ENCODE peak calls at places on chromosomes 11 and 22, in eight cellular contexts. One of them, this sample, is unnamed.

GRCh38 chr11:1706634-1707400 is 9.8 kb downstream of the KRTAP5-6 start:
- DNase-seq in Caco-2: no peak
- DNase-seq in activated naive CD4-positive, alpha-beta T cell treated with Interleukin-2 at 50 U/mL for 16 hours: no peak
- DNase-seq in Daoy: peak
- DNase-seq in AML-193: peak
- DNase-seq in stimulated activated CD8-positive, alpha-beta memory T cell treated with anti-CD3 and anti-CD28 coated beads, Interleukin-4, amount 100 ng/mL, for 1 hour: no peak
- DNase-seq in HFFc6: no peak
- DNase-seq in left lobe of liver: peak
- DNase-seq in this sample: no peak

GRCh38 chr11:65719887-65720236 is 736 bp downstream of the RNASEH2C start:
- DNase-seq in left lobe of liver: no peak
- DNase-seq in activated naive CD4-positive, alpha-beta T cell treated with Interleukin-2 at 50 U/mL for 16 hours: peak
- DNase-seq in Caco-2: peak
- DNase-seq in Daoy: peak
- DNase-seq in HFFc6: peak
- DNase-seq in stimulated activated CD8-positive, alpha-beta memory T cell treated with anti-CD3 and anti-CD28 coated beads, Interleukin-4, amount 100 ng/mL, for 1 hour: no peak
- DNase-seq in AML-193: peak
- DNase-seq in this sample: peak

GRCh38 chr22:37806409-37807338 is 1.1 kb upstream of the GCAT start:
- DNase-seq in Caco-2: no peak
- DNase-seq in HFFc6: peak
- DNase-seq in stimulated activated CD8-positive, alpha-beta memory T cell treated with anti-CD3 and anti-CD28 coated beads, Interleukin-4, amount 100 ng/mL, for 1 hour: no peak
- DNase-seq in Daoy: peak
- DNase-seq in AML-193: peak
- DNase-seq in activated naive CD4-positive, alpha-beta T cell treated with Interleukin-2 at 50 U/mL for 16 hours: no peak
- DNase-seq in left lobe of liver: no peak
- DNase-seq in this sample: no peak

GRCh38 chr11:2377511-2378443 is 667 bp downstream of the CD81 start:
- DNase-seq in AML-193: no peak
- DNase-seq in activated naive CD4-positive, alpha-beta T cell treated with Interleukin-2 at 50 U/mL for 16 hours: peak
- DNase-seq in left lobe of liver: peak
- DNase-seq in stimulated activated CD8-positive, alpha-beta memory T cell treated with anti-CD3 and anti-CD28 coated beads, Interleukin-4, amount 100 ng/mL, for 1 hour: no peak
- DNase-seq in Caco-2: peak
- DNase-seq in Daoy: peak
- DNase-seq in HFFc6: no peak
- DNase-seq in this sample: peak

GRCh38 chr11:59801981-59802638 is 8.5 kb downstream of the MRPL16 start:
- DNase-seq in left lobe of liver: no peak
- DNase-seq in activated naive CD4-positive, alpha-beta T cell treated with Interleukin-2 at 50 U/mL for 16 hours: no peak
- DNase-seq in Daoy: peak
- DNase-seq in HFFc6: no peak
- DNase-seq in AML-193: no peak
- DNase-seq in Caco-2: no peak
- DNase-seq in stimulated activated CD8-positive, alpha-beta memory T cell treated with anti-CD3 and anti-CD28 coated beads, Interleukin-4, amount 100 ng/mL, for 1 hour: no peak
- DNase-seq in this sample: peak

GRCh38 chr11:126862664-126863247 is 137.8 kb downstream of the KIRREL3 start:
- DNase-seq in HFFc6: no peak
- DNase-seq in activated naive CD4-positive, alpha-beta T cell treated with Interleukin-2 at 50 U/mL for 16 hours: no peak
- DNase-seq in left lobe of liver: no peak
- DNase-seq in stimulated activated CD8-positive, alpha-beta memory T cell treated with anti-CD3 and anti-CD28 coated beads, Interleukin-4, amount 100 ng/mL, for 1 hour: no peak
- DNase-seq in Caco-2: no peak
- DNase-seq in Daoy: peak
- DNase-seq in AML-193: no peak
- DNase-seq in this sample: no peak

GRCh38 chr11:70075836-70076235 is 2.3 kb upstream of the ANO1 start:
- DNase-seq in Daoy: no peak
- DNase-seq in AML-193: no peak
- DNase-seq in HFFc6: no peak
- DNase-seq in Caco-2: no peak
- DNase-seq in stimulated activated CD8-positive, alpha-beta memory T cell treated with anti-CD3 and anti-CD28 coated beads, Interleukin-4, amount 100 ng/mL, for 1 hour: no peak
- DNase-seq in left lobe of liver: peak
- DNase-seq in activated naive CD4-positive, alpha-beta T cell treated with Interleukin-2 at 50 U/mL for 16 hours: no peak
- DNase-seq in this sample: no peak

GRCh38 chr22:37932401-37932800 is 21.0 kb downstream of the C22orf23 start:
- DNase-seq in activated naive CD4-positive, alpha-beta T cell treated with Interleukin-2 at 50 U/mL for 16 hours: no peak
- DNase-seq in HFFc6: no peak
- DNase-seq in Caco-2: no peak
- DNase-seq in Daoy: no peak
- DNase-seq in left lobe of liver: no peak
- DNase-seq in AML-193: no peak
- DNase-seq in stimulated activated CD8-positive, alpha-beta memory T cell treated with anti-CD3 and anti-CD28 coated beads, Interleukin-4, amount 100 ng/mL, for 1 hour: no peak
- DNase-seq in this sample: no peak

GRCh38 chr11:113764522-113764921 is 9.0 kb downstream of the ZW10 start:
- DNase-seq in stimulated activated CD8-positive, alpha-beta memory T cell treated with anti-CD3 and anti-CD28 coated beads, Interleukin-4, amount 100 ng/mL, for 1 hour: no peak
- DNase-seq in left lobe of liver: no peak
- DNase-seq in Caco-2: no peak
- DNase-seq in activated naive CD4-positive, alpha-beta T cell treated with Interleukin-2 at 50 U/mL for 16 hours: no peak
- DNase-seq in AML-193: no peak
- DNase-seq in HFFc6: no peak
- DNase-seq in Daoy: no peak
- DNase-seq in this sample: no peak

GRCh38 chr11:46369458-46370152 is 11.9 kb upstream of the MDK start:
- DNase-seq in AML-193: peak
- DNase-seq in HFFc6: peak
- DNase-seq in stimulated activated CD8-positive, alpha-beta memory T cell treated with anti-CD3 and anti-CD28 coated beads, Interleukin-4, amount 100 ng/mL, for 1 hour: no peak
- DNase-seq in Daoy: peak
- DNase-seq in Caco-2: peak
- DNase-seq in activated naive CD4-positive, alpha-beta T cell treated with Interleukin-2 at 50 U/mL for 16 hours: peak
- DNase-seq in left lobe of liver: no peak
- DNase-seq in this sample: peak

GRCh38 chr11:15864021-15864805 is 492.1 kb downstream of the SOX6 start:
- DNase-seq in Daoy: no peak
- DNase-seq in HFFc6: no peak
- DNase-seq in stimulated activated CD8-positive, alpha-beta memory T cell treated with anti-CD3 and anti-CD28 coated beads, Interleukin-4, amount 100 ng/mL, for 1 hour: no peak
- DNase-seq in AML-193: no peak
- DNase-seq in activated naive CD4-positive, alpha-beta T cell treated with Interleukin-2 at 50 U/mL for 16 hours: no peak
- DNase-seq in Caco-2: no peak
- DNase-seq in left lobe of liver: no peak
- DNase-seq in this sample: no peak

GRCh38 chr11:44157019-44157418 is 61.5 kb downstream of the EXT2 start:
- DNase-seq in HFFc6: no peak
- DNase-seq in activated naive CD4-positive, alpha-beta T cell treated with Interleukin-2 at 50 U/mL for 16 hours: no peak
- DNase-seq in Caco-2: no peak
- DNase-seq in stimulated activated CD8-positive, alpha-beta memory T cell treated with anti-CD3 and anti-CD28 coated beads, Interleukin-4, amount 100 ng/mL, for 1 hour: no peak
- DNase-seq in Daoy: no peak
- DNase-seq in AML-193: no peak
- DNase-seq in left lobe of liver: no peak
- DNase-seq in this sample: no peak

GRCh38 chr11:76469141-76469540 is 24.3 kb downstream of the EMSY start:
- DNase-seq in stimulated activated CD8-positive, alpha-beta memory T cell treated with anti-CD3 and anti-CD28 coated beads, Interleukin-4, amount 100 ng/mL, for 1 hour: no peak
- DNase-seq in left lobe of liver: no peak
- DNase-seq in AML-193: no peak
- DNase-seq in HFFc6: no peak
- DNase-seq in activated naive CD4-positive, alpha-beta T cell treated with Interleukin-2 at 50 U/mL for 16 hours: no peak
- DNase-seq in Daoy: no peak
- DNase-seq in Caco-2: no peak
- DNase-seq in this sample: no peak

GRCh38 chr11:5992604-5993251 is 5.9 kb upstream of the OR52L1 start:
- DNase-seq in activated naive CD4-positive, alpha-beta T cell treated with Interleukin-2 at 50 U/mL for 16 hours: no peak
- DNase-seq in Daoy: no peak
- DNase-seq in stimulated activated CD8-positive, alpha-beta memory T cell treated with anti-CD3 and anti-CD28 coated beads, Interleukin-4, amount 100 ng/mL, for 1 hour: no peak
- DNase-seq in left lobe of liver: no peak
- DNase-seq in Caco-2: peak
- DNase-seq in HFFc6: no peak
- DNase-seq in AML-193: peak
- DNase-seq in this sample: peak

GRCh38 chr11:134402910-134403309 is 9.1 kb downstream of the B3GAT1 start:
- DNase-seq in left lobe of liver: no peak
- DNase-seq in AML-193: no peak
- DNase-seq in Caco-2: no peak
- DNase-seq in activated naive CD4-positive, alpha-beta T cell treated with Interleukin-2 at 50 U/mL for 16 hours: no peak
- DNase-seq in stimulated activated CD8-positive, alpha-beta memory T cell treated with anti-CD3 and anti-CD28 coated beads, Interleukin-4, amount 100 ng/mL, for 1 hour: no peak
- DNase-seq in HFFc6: no peak
- DNase-seq in Daoy: no peak
- DNase-seq in this sample: no peak

GRCh38 chr22:32820131-32820882 is 18.8 kb downstream of the TIMP3 start:
- DNase-seq in Daoy: no peak
- DNase-seq in left lobe of liver: no peak
- DNase-seq in activated naive CD4-positive, alpha-beta T cell treated with Interleukin-2 at 50 U/mL for 16 hours: no peak
- DNase-seq in AML-193: no peak
- DNase-seq in HFFc6: peak
- DNase-seq in Caco-2: no peak
- DNase-seq in stimulated activated CD8-positive, alpha-beta memory T cell treated with anti-CD3 and anti-CD28 coated beads, Interleukin-4, amount 100 ng/mL, for 1 hour: no peak
- DNase-seq in this sample: no peak

GRCh38 chr11:65551572-65552398 is 6.4 kb downstream of the LTBP3 start:
- DNase-seq in Daoy: no peak
- DNase-seq in HFFc6: no peak
- DNase-seq in left lobe of liver: peak
- DNase-seq in AML-193: peak
- DNase-seq in stimulated activated CD8-positive, alpha-beta memory T cell treated with anti-CD3 and anti-CD28 coated beads, Interleukin-4, amount 100 ng/mL, for 1 hour: no peak
- DNase-seq in Caco-2: peak
- DNase-seq in activated naive CD4-positive, alpha-beta T cell treated with Interleukin-2 at 50 U/mL for 16 hours: peak
- DNase-seq in this sample: no peak

GRCh38 chr11:134254433-134254832 is 1.1 kb downstream of the ACAD8 start:
- DNase-seq in Caco-2: no peak
- DNase-seq in AML-193: no peak
- DNase-seq in left lobe of liver: no peak
- DNase-seq in HFFc6: no peak
- DNase-seq in activated naive CD4-positive, alpha-beta T cell treated with Interleukin-2 at 50 U/mL for 16 hours: no peak
- DNase-seq in stimulated activated CD8-positive, alpha-beta memory T cell treated with anti-CD3 and anti-CD28 coated beads, Interleukin-4, amount 100 ng/mL, for 1 hour: no peak
- DNase-seq in Daoy: no peak
- DNase-seq in this sample: no peak

GRCh38 chr11:45576461-45577215 is 88.8 kb downstream of the CHST1 start:
- DNase-seq in Daoy: peak
- DNase-seq in HFFc6: no peak
- DNase-seq in left lobe of liver: no peak
- DNase-seq in AML-193: no peak
- DNase-seq in activated naive CD4-positive, alpha-beta T cell treated with Interleukin-2 at 50 U/mL for 16 hours: no peak
- DNase-seq in stimulated activated CD8-positive, alpha-beta memory T cell treated with anti-CD3 and anti-CD28 coated beads, Interleukin-4, amount 100 ng/mL, for 1 hour: no peak
- DNase-seq in Caco-2: no peak
- DNase-seq in this sample: no peak

GRCh38 chr11:84902445-84902844 is 724.7 kb downstream of the DLG2 start:
- DNase-seq in Daoy: no peak
- DNase-seq in stimulated activated CD8-positive, alpha-beta memory T cell treated with anti-CD3 and anti-CD28 coated beads, Interleukin-4, amount 100 ng/mL, for 1 hour: no peak
- DNase-seq in left lobe of liver: no peak
- DNase-seq in activated naive CD4-positive, alpha-beta T cell treated with Interleukin-2 at 50 U/mL for 16 hours: no peak
- DNase-seq in HFFc6: no peak
- DNase-seq in AML-193: no peak
- DNase-seq in Caco-2: no peak
- DNase-seq in this sample: no peak

GRCh38 chr11:72209101-72209500 is 7.5 kb upstream of the FOLR2 start:
- DNase-seq in activated naive CD4-positive, alpha-beta T cell treated with Interleukin-2 at 50 U/mL for 16 hours: no peak
- DNase-seq in Daoy: no peak
- DNase-seq in Caco-2: no peak
- DNase-seq in stimulated activated CD8-positive, alpha-beta memory T cell treated with anti-CD3 and anti-CD28 coated beads, Interleukin-4, amount 100 ng/mL, for 1 hour: no peak
- DNase-seq in left lobe of liver: peak
- DNase-seq in HFFc6: no peak
- DNase-seq in AML-193: no peak
- DNase-seq in this sample: no peak

GRCh38 chr11:36165638-36166389 is 123.4 kb downstream of the COMMD9 start:
- DNase-seq in Caco-2: no peak
- DNase-seq in HFFc6: no peak
- DNase-seq in stimulated activated CD8-positive, alpha-beta memory T cell treated with anti-CD3 and anti-CD28 coated beads, Interleukin-4, amount 100 ng/mL, for 1 hour: no peak
- DNase-seq in activated naive CD4-positive, alpha-beta T cell treated with Interleukin-2 at 50 U/mL for 16 hours: no peak
- DNase-seq in Daoy: no peak
- DNase-seq in AML-193: no peak
- DNase-seq in left lobe of liver: no peak
- DNase-seq in this sample: no peak

GRCh38 chr11:10486161-10486840 is 31.2 kb downstream of the AMPD3 start:
- DNase-seq in AML-193: no peak
- DNase-seq in HFFc6: no peak
- DNase-seq in left lobe of liver: peak
- DNase-seq in activated naive CD4-positive, alpha-beta T cell treated with Interleukin-2 at 50 U/mL for 16 hours: no peak
- DNase-seq in Caco-2: no peak
- DNase-seq in Daoy: no peak
- DNase-seq in stimulated activated CD8-positive, alpha-beta memory T cell treated with anti-CD3 and anti-CD28 coated beads, Interleukin-4, amount 100 ng/mL, for 1 hour: no peak
- DNase-seq in this sample: no peak

GRCh38 chr11:2929511-2929879 is 275 bp upstream of the PHLDA2 start:
- DNase-seq in activated naive CD4-positive, alpha-beta T cell treated with Interleukin-2 at 50 U/mL for 16 hours: peak
- DNase-seq in stimulated activated CD8-positive, alpha-beta memory T cell treated with anti-CD3 and anti-CD28 coated beads, Interleukin-4, amount 100 ng/mL, for 1 hour: no peak
- DNase-seq in AML-193: no peak
- DNase-seq in HFFc6: peak
- DNase-seq in Caco-2: peak
- DNase-seq in left lobe of liver: no peak
- DNase-seq in Daoy: peak
- DNase-seq in this sample: peak

This sample was measured in AG20443.